ENCODE peak calls at places on chromosomes 3 and 15, in nine cellular contexts. One of them, this sample, is unnamed.

GRCh38 chr15:61459785-61460707 is 230.9 kb upstream of the RORA start:
- DNase-seq in GOT3: no peak
- DNase-seq in NCI-H1092 treated with DMSO at 0.1 percent for 48 hours: no peak
- DNase-seq in activated CD4-positive, CD25-positive, alpha-beta regulatory T cell treated with anti-CD3 and anti-CD28 coated beads, Interleukin-2, amount 50 U/mL, for 16 hours: no peak
- DNase-seq in smooth muscle cell of the brain vasculature: peak
- DNase-seq in NCI-H345: no peak
- DNase-seq in RWPE1: peak
- DNase-seq in AG08396: no peak
- DNase-seq in hippocampal formation: no peak
- DNase-seq in this sample: no peak

GRCh38 chr3:29079358-29079757 is 201.5 kb upstream of the RBMS3 start:
- DNase-seq in GOT3: no peak
- DNase-seq in NCI-H1092 treated with DMSO at 0.1 percent for 48 hours: no peak
- DNase-seq in activated CD4-positive, CD25-positive, alpha-beta regulatory T cell treated with anti-CD3 and anti-CD28 coated beads, Interleukin-2, amount 50 U/mL, for 16 hours: no peak
- DNase-seq in smooth muscle cell of the brain vasculature: no peak
- DNase-seq in NCI-H345: no peak
- DNase-seq in RWPE1: no peak
- DNase-seq in AG08396: no peak
- DNase-seq in hippocampal formation: no peak
- DNase-seq in this sample: no peak

GRCh38 chr3:112734718-112735350 is 93.9 kb upstream of the CCDC80 start:
- DNase-seq in GOT3: no peak
- DNase-seq in NCI-H1092 treated with DMSO at 0.1 percent for 48 hours: peak
- DNase-seq in activated CD4-positive, CD25-positive, alpha-beta regulatory T cell treated with anti-CD3 and anti-CD28 coated beads, Interleukin-2, amount 50 U/mL, for 16 hours: peak
- DNase-seq in smooth muscle cell of the brain vasculature: peak
- DNase-seq in NCI-H345: peak
- DNase-seq in RWPE1: peak
- DNase-seq in AG08396: peak
- DNase-seq in hippocampal formation: peak
- DNase-seq in this sample: peak

GRCh38 chr3:26099692-26100091 is 309.8 kb downstream of the OXSM start:
- DNase-seq in GOT3: no peak
- DNase-seq in NCI-H1092 treated with DMSO at 0.1 percent for 48 hours: no peak
- DNase-seq in activated CD4-positive, CD25-positive, alpha-beta regulatory T cell treated with anti-CD3 and anti-CD28 coated beads, Interleukin-2, amount 50 U/mL, for 16 hours: no peak
- DNase-seq in smooth muscle cell of the brain vasculature: no peak
- DNase-seq in NCI-H345: no peak
- DNase-seq in RWPE1: no peak
- DNase-seq in AG08396: no peak
- DNase-seq in hippocampal formation: no peak
- DNase-seq in this sample: no peak

GRCh38 chr3:45993421-45994027 is 2.1 kb downstream of the FYCO1 start:
- DNase-seq in GOT3: no peak
- DNase-seq in NCI-H1092 treated with DMSO at 0.1 percent for 48 hours: no peak
- DNase-seq in activated CD4-positive, CD25-positive, alpha-beta regulatory T cell treated with anti-CD3 and anti-CD28 coated beads, Interleukin-2, amount 50 U/mL, for 16 hours: no peak
- DNase-seq in smooth muscle cell of the brain vasculature: no peak
- DNase-seq in NCI-H345: no peak
- DNase-seq in RWPE1: no peak
- DNase-seq in AG08396: no peak
- DNase-seq in hippocampal formation: no peak
- DNase-seq in this sample: peak

GRCh38 chr3:197501879-197502620 is 53.7 kb downstream of the BDH1 start:
- DNase-seq in GOT3: no peak
- DNase-seq in NCI-H1092 treated with DMSO at 0.1 percent for 48 hours: peak
- DNase-seq in activated CD4-positive, CD25-positive, alpha-beta regulatory T cell treated with anti-CD3 and anti-CD28 coated beads, Interleukin-2, amount 50 U/mL, for 16 hours: no peak
- DNase-seq in smooth muscle cell of the brain vasculature: no peak
- DNase-seq in NCI-H345: no peak
- DNase-seq in RWPE1: no peak
- DNase-seq in AG08396: peak
- DNase-seq in hippocampal formation: peak
- DNase-seq in this sample: peak

GRCh38 chr3:153285194-153285641 is 123.2 kb downstream of the RAP2B start:
- DNase-seq in GOT3: no peak
- DNase-seq in NCI-H1092 treated with DMSO at 0.1 percent for 48 hours: no peak
- DNase-seq in activated CD4-positive, CD25-positive, alpha-beta regulatory T cell treated with anti-CD3 and anti-CD28 coated beads, Interleukin-2, amount 50 U/mL, for 16 hours: no peak
- DNase-seq in smooth muscle cell of the brain vasculature: no peak
- DNase-seq in NCI-H345: no peak
- DNase-seq in RWPE1: no peak
- DNase-seq in AG08396: peak
- DNase-seq in hippocampal formation: no peak
- DNase-seq in this sample: no peak

GRCh38 chr3:59713971-59714370 is 664.1 kb upstream of the CFAP20DC start:
- DNase-seq in GOT3: no peak
- DNase-seq in NCI-H1092 treated with DMSO at 0.1 percent for 48 hours: no peak
- DNase-seq in activated CD4-positive, CD25-positive, alpha-beta regulatory T cell treated with anti-CD3 and anti-CD28 coated beads, Interleukin-2, amount 50 U/mL, for 16 hours: no peak
- DNase-seq in smooth muscle cell of the brain vasculature: no peak
- DNase-seq in NCI-H345: no peak
- DNase-seq in RWPE1: no peak
- DNase-seq in AG08396: no peak
- DNase-seq in hippocampal formation: no peak
- DNase-seq in this sample: no peak

GRCh38 chr15:63832620-63833245 is 1.0 kb downstream of the HERC1 start:
- DNase-seq in GOT3: no peak
- DNase-seq in NCI-H1092 treated with DMSO at 0.1 percent for 48 hours: peak
- DNase-seq in activated CD4-positive, CD25-positive, alpha-beta regulatory T cell treated with anti-CD3 and anti-CD28 coated beads, Interleukin-2, amount 50 U/mL, for 16 hours: no peak
- DNase-seq in smooth muscle cell of the brain vasculature: no peak
- DNase-seq in NCI-H345: no peak
- DNase-seq in RWPE1: no peak
- DNase-seq in AG08396: no peak
- DNase-seq in hippocampal formation: no peak
- DNase-seq in this sample: peak

GRCh38 chr15:42507514-42507913 is 12.1 kb downstream of the SNAP23 start:
- DNase-seq in GOT3: no peak
- DNase-seq in NCI-H1092 treated with DMSO at 0.1 percent for 48 hours: no peak
- DNase-seq in activated CD4-positive, CD25-positive, alpha-beta regulatory T cell treated with anti-CD3 and anti-CD28 coated beads, Interleukin-2, amount 50 U/mL, for 16 hours: no peak
- DNase-seq in smooth muscle cell of the brain vasculature: no peak
- DNase-seq in NCI-H345: no peak
- DNase-seq in RWPE1: no peak
- DNase-seq in AG08396: no peak
- DNase-seq in hippocampal formation: no peak
- DNase-seq in this sample: no peak

GRCh38 chr15:59595434-59595915 is 16.1 kb upstream of the GCNT3 start:
- DNase-seq in GOT3: no peak
- DNase-seq in NCI-H1092 treated with DMSO at 0.1 percent for 48 hours: no peak
- DNase-seq in activated CD4-positive, CD25-positive, alpha-beta regulatory T cell treated with anti-CD3 and anti-CD28 coated beads, Interleukin-2, amount 50 U/mL, for 16 hours: no peak
- DNase-seq in smooth muscle cell of the brain vasculature: no peak
- DNase-seq in NCI-H345: no peak
- DNase-seq in RWPE1: no peak
- DNase-seq in AG08396: no peak
- DNase-seq in hippocampal formation: no peak
- DNase-seq in this sample: no peak